ENCODE peak calls at places on chromosomes 2 and 18, in six cellular contexts. N is endothelial cell of umbilical vein; Y is stimulated activated CD8-positive, alpha-beta memory T cell treated with anti-CD3 and anti-CD28 coated beads, Interleukin-7, amount 100 ng/mL, for 48 hours; J is nucleus accumbens; Q is NCI-H2029; D is activated naive CD4-positive, alpha-beta T cell treated with anti-CD3 and anti-CD28 coated beads, Interleukin-2, amount 50 U/mL, for 16 hours. T is an unnamed sample.

GRCh38 chr18:78136986-78137385 is 842.6 kb upstream of the SALL3 start:
- DNase-seq in J (no peak), Q (no peak), D (no peak), N (no peak), Y (no peak), T (no peak)

GRCh38 chr2:176395273-176395854 is 126.1 kb downstream of the MTX2 start:
- DNase-seq in D (no peak), J (no peak), Q (no peak), N (peak), Y (no peak), T (no peak)

GRCh38 chr2:88545118-88545517 is 82.1 kb downstream of the EIF2AK3 start:
- DNase-seq in D (no peak), J (no peak), N (peak), Y (no peak), Q (peak), T (no peak)

GRCh38 chr2:145123606-145124005 is 603.7 kb upstream of the ZEB2 start:
- DNase-seq in Y (no peak), Q (no peak), N (no peak), D (no peak), J (no peak), T (no peak)

GRCh38 chr2:160575363-160575762 is 81.8 kb upstream of the RBMS1 start:
- DNase-seq in D (no peak), Q (no peak), Y (no peak), N (no peak), J (no peak), T (no peak)

GRCh38 chr2:2867371-2867770 is 510.2 kb downstream of the EIPR1 start:
- DNase-seq in Y (no peak), J (no peak), Q (no peak), N (no peak), D (no peak), T (no peak)

GRCh38 chr2:44952143-44952805 is 10.8 kb downstream of the SIX3 start:
- DNase-seq in D (no peak), Y (no peak), Q (peak), N (peak), J (no peak), T (peak)

GRCh38 chr18:68489018-68489792 is 225.7 kb downstream of the TMX3 start:
- DNase-seq in Q (no peak), Y (no peak), D (no peak), N (no peak), J (no peak), T (no peak)

GRCh38 chr18:54127759-54128378 is 96.6 kb downstream of the MBD2 start:
- DNase-seq in J (no peak), D (no peak), Q (no peak), Y (no peak), N (peak), T (peak)

GRCh38 chr2:121530210-121530562 is 494 bp upstream of the RNU4ATAC start:
- DNase-seq in D (no peak), N (peak), Y (peak), Q (peak), J (no peak), T (peak)

GRCh38 chr2:46915281-46915810 is at the start of gene MCFD2:
- DNase-seq in Q (no peak), Y (peak), D (no peak), J (no peak), N (no peak), T (peak)

GRCh38 chr2:191857406-191857805 is 10.5 kb upstream of the CAVIN2 start:
- DNase-seq in D (no peak), N (peak), J (no peak), Q (peak), Y (no peak), T (no peak)

GRCh38 chr2:9232886-9233285 is 26.3 kb downstream of the ASAP2 start:
- DNase-seq in Y (no peak), N (peak), J (no peak), D (no peak), Q (no peak), T (no peak)

GRCh38 chr18:48229445-48230052 is 179.6 kb downstream of the ZBTB7C start:
- DNase-seq in N (no peak), Y (no peak), J (no peak), D (no peak), Q (no peak), T (no peak)

GRCh38 chr18:47775961-47776360 is 154.5 kb downstream of the SMAD2 start:
- DNase-seq in Q (no peak), J (no peak), Y (no peak), N (peak), D (no peak), T (no peak)

GRCh38 chr2:181779288-181779871 is 99.1 kb upstream of the NEUROD1 start:
- DNase-seq in Y (no peak), D (no peak), J (no peak), Q (no peak), N (peak), T (no peak)

GRCh38 chr18:79481041-79481790 is 85.5 kb downstream of the NFATC1 start:
- DNase-seq in Y (no peak), N (no peak), Q (no peak), J (no peak), D (no peak), T (peak)

GRCh38 chr2:236964291-236964690 is 121.4 kb upstream of the COPS8 start:
- DNase-seq in J (no peak), N (no peak), Y (no peak), Q (no peak), D (no peak), T (no peak)

GRCh38 chr18:9101730-9102390 is 639 bp upstream of the NDUFV2 start:
- DNase-seq in Q (peak), N (peak), J (no peak), D (no peak), Y (no peak), T (no peak)

GRCh38 chr2:149200109-149200520 is 130.3 kb upstream of the LYPD6 start:
- DNase-seq in N (no peak), D (no peak), J (no peak), Q (no peak), Y (no peak), T (no peak)

GRCh38 chr2:98909381-98910211 is 26.4 kb downstream of the CRACDL start:
- DNase-seq in D (no peak), Y (no peak), Q (peak), J (no peak), N (peak), T (peak)

GRCh38 chr2:198117397-198118041 is 313.1 kb downstream of the PLCL1 start:
- DNase-seq in D (no peak), N (peak), J (no peak), Y (no peak), Q (no peak), T (no peak)

GRCh38 chr2:227804970-227805369 is 8.7 kb upstream of the CCL20 start:
- DNase-seq in D (no peak), N (no peak), J (no peak), Y (no peak), Q (no peak), T (no peak)